ENCODE peak calls at places on chromosomes 11 and 22, in nine cellular contexts. O is IMR-90; K is Daoy; Q is DMS153; M is pons; C is colonic mucosa; P is GM12864; U is stimulated activated CD4-positive, alpha-beta T cell treated with anti-CD3 and anti-CD28 coated beads, Interleukin-2, amount 100 ng/mL, for 48 hours; X is A549. G is an unnamed sample.

GRCh38 chr11:77467993-77468392 is 5.9 kb downstream of the PAK1 start:
- DNase-seq in O (no peak), K (no peak), Q (no peak), M (no peak), C (no peak), P (no peak), U (no peak), X (no peak), G (no peak)

GRCh38 chr22:43327039-43327438 is 16.1 kb downstream of the SCUBE1 start:
- DNase-seq in O (no peak), K (no peak), Q (no peak), M (no peak), C (no peak), P (no peak), U (no peak), X (no peak), G (no peak)

GRCh38 chr11:898160-898517 is 12.5 kb downstream of the CHID1 start:
- DNase-seq in O (peak), K (no peak), Q (no peak), M (no peak), C (no peak), P (no peak), U (no peak), X (peak), G (no peak)

GRCh38 chr11:60767388-60767811 is 10.7 kb downstream of the MS4A15 start:
- DNase-seq in O (no peak), K (peak), Q (no peak), M (no peak), C (no peak), P (no peak), U (peak), X (peak), G (no peak)

GRCh38 chr11:37474889-37475288 is 876.9 kb upstream of the RAG2 start:
- DNase-seq in O (no peak), K (no peak), Q (no peak), M (no peak), C (no peak), P (no peak), U (no peak), X (no peak), G (no peak)

GRCh38 chr11:35073691-35074382 is 65.1 kb upstream of the CD44 start:
- DNase-seq in O (peak), K (no peak), Q (no peak), M (no peak), C (no peak), P (no peak), U (no peak), X (no peak), G (no peak)

GRCh38 chr22:19663286-19663815 is 51.0 kb upstream of the SEPTIN5 start:
- DNase-seq in O (peak), K (peak), Q (peak), M (peak), C (peak), P (no peak), U (no peak), X (no peak), G (no peak)

GRCh38 chr22:25777870-25778269 is 35.9 kb downstream of the MYO18B start:
- DNase-seq in O (peak), K (peak), Q (peak), M (peak), C (peak), P (no peak), U (no peak), X (peak), G (peak)

GRCh38 chr11:1780700-1781592 is 17.2 kb upstream of the CTSD start:
- DNase-seq in O (no peak), K (no peak), Q (no peak), M (no peak), C (no peak), P (no peak), U (no peak), X (no peak), G (no peak)

GRCh38 chr11:35615911-35616900 is 2.1 kb upstream of the FJX1 start:
- DNase-seq in O (peak), K (peak), Q (peak), M (peak), C (no peak), P (no peak), U (no peak), X (peak), G (no peak)

GRCh38 chr22:32327066-32327465 is 30.6 kb upstream of the RFPL3 start:
- DNase-seq in O (no peak), K (peak), Q (no peak), M (no peak), C (no peak), P (no peak), U (no peak), X (no peak), G (no peak)

G was measured in GM12878.